ENCODE peak calls at places on chromosomes 2 and 18, in four cellular contexts. V is NCI-H1105, O is AG04450, P is AG08396. C is an unnamed sample.

GRCh38 chr2:155517362-155517761 is 815.2 kb downstream of the NR4A2 start:
- DNase-seq in V (no peak), O (no peak), P (no peak), C (no peak)

GRCh38 chr18:35289293-35290069 is 548 bp downstream of the ZSCAN30 start:
- DNase-seq in V (no peak), O (no peak), P (no peak), C (peak)

GRCh38 chr2:212672186-212672585 is 133.6 kb upstream of the ERBB4 start:
- DNase-seq in V (no peak), O (no peak), P (no peak), C (no peak)

GRCh38 chr2:46495347-46496030 is 16.1 kb downstream of the TMEM247 start:
- DNase-seq in V (no peak), O (no peak), P (no peak), C (no peak)

GRCh38 chr2:106805716-106806115 is 80.3 kb downstream of the ST6GAL2 start:
- DNase-seq in V (no peak), O (no peak), P (no peak), C (no peak)

GRCh38 chr2:221997100-221997499 is 301.7 kb downstream of the PAX3 start:
- DNase-seq in V (no peak), O (peak), P (peak), C (no peak)

GRCh38 chr2:152715854-152716428 is 1.3 kb downstream of the PRPF40A start:
- DNase-seq in V (no peak), O (no peak), P (peak), C (peak)

GRCh38 chr18:45760443-45761036 is 36.6 kb downstream of the SLC14A1 start:
- DNase-seq in V (no peak), O (no peak), P (no peak), C (no peak)

GRCh38 chr2:215316336-215316735 is 4.5 kb downstream of the ATIC start:
- DNase-seq in V (no peak), O (no peak), P (no peak), C (no peak)

GRCh38 chr18:8232791-8233190 is 376.4 kb upstream of the RAB12 start:
- DNase-seq in V (no peak), O (no peak), P (no peak), C (no peak)

C was measured in cerebellar cortex.